ENCODE peak calls at places on chromosomes 7 and 10, in four cellular contexts. U, S, Z and A are unnamed samples.
A peak's percentile ranks its signal among the peaks of the same experiment; 100 is the strongest.

GRCh38 chr10:78780551-78780961 is 288.2 kb upstream of the ZMIZ1 start:
- DNase-seq in U (no peak), S (no peak), Z (no peak), A (no peak)

GRCh38 chr10:118725784-118726507 is 28.8 kb downstream of the CACUL1 start:
- DNase-seq in U (no peak), S (no peak), Z (no peak), A (no peak)

GRCh38 chr7:68408873-68409272 is 1189.4 kb upstream of the AUTS2 start:
- DNase-seq in U (no peak), S (no peak), Z (no peak), A (no peak)

GRCh38 chr7:36601596-36601995 is 122.7 kb downstream of the AOAH start:
- DNase-seq in U (no peak), S (no peak), Z (peak; percentile 6), A (no peak)

GRCh38 chr10:73810735-73811465 is 498 bp downstream of the NDST2 start:
- DNase-seq in U (peak; percentile 71), S (no peak), Z (peak; percentile 75), A (peak; percentile 58)

GRCh38 chr10:67780759-67781538 is 57.0 kb downstream of the DNAJC12 start:
- DNase-seq in U (no peak), S (no peak), Z (peak; percentile 32), A (no peak)

GRCh38 chr10:15201589-15202300 is 33.3 kb upstream of the NMT2 start:
- DNase-seq in U (no peak), S (no peak), Z (no peak), A (peak; percentile 33)

GRCh38 chr7:155308330-155309020 is 10.8 kb downstream of the INSIG1 start:
- DNase-seq in U (no peak), S (no peak), Z (no peak), A (no peak)

GRCh38 chr7:4707980-4708411 is 25.9 kb downstream of the FOXK1 start:
- DNase-seq in U (no peak), S (no peak), Z (peak; percentile 74), A (no peak)

GRCh38 chr7:129376076-129376777 is 58.0 kb upstream of the STRIP2 start:
- DNase-seq in U (peak; percentile 74), S (peak; percentile 30), Z (no peak), A (peak; percentile 65)

GRCh38 chr10:28778524-28778923 is 101.2 kb downstream of the BAMBI start:
- DNase-seq in U (peak; percentile 57), S (no peak), Z (no peak), A (peak; percentile 32)

GRCh38 chr7:30285067-30285530 is 702 bp downstream of the ZNRF2 start:
- DNase-seq in U (peak; percentile 29), S (no peak), Z (no peak), A (no peak)

GRCh38 chr7:144174613-144175012 is 8.7 kb upstream of the CTAGE4 start:
- DNase-seq in U (no peak), S (no peak), Z (no peak), A (no peak)

GRCh38 chr10:21195149-21195731 is 298.1 kb upstream of the NEBL start:
- DNase-seq in U (no peak), S (no peak), Z (no peak), A (peak; percentile 24)

GRCh38 chr7:66859794-66860645 is 61.0 kb upstream of the TMEM248 start:
- DNase-seq in U (no peak), S (no peak), Z (no peak), A (no peak)

GRCh38 chr7:106031271-106032029 is 68.4 kb downstream of the CDHR3 start:
- DNase-seq in U (no peak), S (no peak), Z (no peak), A (no peak)

GRCh38 chr10:118689070-118689858 is 65.5 kb downstream of the CACUL1 start:
- DNase-seq in U (no peak), S (no peak), Z (no peak), A (no peak)

GRCh38 chr7:72546586-72546985 is 134.4 kb upstream of the CALN1 start:
- DNase-seq in U (no peak), S (no peak), Z (no peak), A (no peak)

GRCh38 chr7:89223906-89224395 is 428.4 kb upstream of the TEX47 start:
- DNase-seq in U (no peak), S (no peak), Z (no peak), A (no peak)

GRCh38 chr10:119542990-119543813 is 683 bp upstream of the RGS10 start:
- DNase-seq in U (peak; percentile 65), S (peak; percentile 39), Z (no peak), A (peak; percentile 75)

GRCh38 chr7:100407285-100408180 is 21.0 kb downstream of the ZCWPW1 start:
- DNase-seq in U (peak; percentile 80), S (peak; percentile 44), Z (peak; percentile 51), A (peak; percentile 72)

GRCh38 chr10:58102897-58103296 is 164.8 kb downstream of the IPMK start:
- DNase-seq in U (no peak), S (no peak), Z (no peak), A (no peak)

GRCh38 chr7:82234457-82235049 is 209.0 kb downstream of the CACNA2D1 start:
- DNase-seq in U (no peak), S (peak; percentile 16), Z (no peak), A (peak; percentile 52)

GRCh38 chr10:78384021-78384420 is 350.4 kb downstream of the RPS24 start:
- DNase-seq in U (no peak), S (no peak), Z (no peak), A (no peak)

GRCh38 chr7:136640977-136641376 is 227.5 kb upstream of the CHRM2 start:
- DNase-seq in U (no peak), S (no peak), Z (no peak), A (no peak)

GRCh38 chr7:69545175-69545574 is 53.1 kb upstream of the AUTS2 start:
- DNase-seq in U (no peak), S (no peak), Z (no peak), A (no peak)

GRCh38 chr10:35795131-35795819 is 153.2 kb upstream of the FZD8 start:
- DNase-seq in U (no peak), S (no peak), Z (no peak), A (no peak)

GRCh38 chr10:14838582-14839304 is 637 bp downstream of the HSPA14 start:
- DNase-seq in U (peak; percentile 44), S (peak; percentile 18), Z (peak; percentile 74), A (peak; percentile 16)

GRCh38 chr10:132578287-132578951 is 40.8 kb downstream of the INPP5A start:
- DNase-seq in U (no peak), S (no peak), Z (no peak), A (no peak)

DNA sequence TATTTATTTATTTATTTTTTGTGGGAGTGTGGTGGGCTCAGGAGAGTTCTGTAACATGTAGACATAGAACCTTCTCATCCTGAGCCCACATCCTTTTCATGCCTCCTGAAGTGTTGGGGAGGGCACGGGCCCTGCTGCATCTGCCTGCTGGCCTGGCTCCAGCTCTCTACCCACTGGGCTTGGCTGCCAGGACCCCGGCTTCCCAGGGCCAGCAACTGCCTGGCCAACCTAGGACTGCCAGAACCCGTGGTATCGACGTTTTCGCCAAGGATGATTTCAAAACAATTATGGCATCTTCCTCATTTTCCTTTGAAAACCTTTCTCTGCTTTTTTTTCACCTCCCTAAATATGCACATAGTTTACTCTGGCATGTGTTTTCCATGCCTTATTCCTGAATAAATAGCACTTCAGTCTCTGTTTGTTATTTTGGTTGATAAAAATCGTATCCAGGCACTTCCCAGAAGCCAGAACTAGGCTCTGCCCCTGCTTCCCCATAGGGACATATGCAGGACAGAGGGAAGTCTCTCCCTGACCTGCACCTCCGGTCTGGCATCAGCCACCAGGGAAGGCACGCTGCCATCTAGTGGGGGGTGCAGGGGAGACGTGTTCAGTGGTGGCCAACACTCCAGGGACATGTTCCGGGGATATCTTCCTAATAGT is 31.0 kb upstream of the ANTXRL start:
- DNase-seq in U (peak; percentile 80), S (peak; percentile 43), Z (peak; percentile 91), A (peak; percentile 75)
- TF ChIP-seq RNF2 in U (no peak), S (no peak), Z (no peak), A (no peak)

DNA sequence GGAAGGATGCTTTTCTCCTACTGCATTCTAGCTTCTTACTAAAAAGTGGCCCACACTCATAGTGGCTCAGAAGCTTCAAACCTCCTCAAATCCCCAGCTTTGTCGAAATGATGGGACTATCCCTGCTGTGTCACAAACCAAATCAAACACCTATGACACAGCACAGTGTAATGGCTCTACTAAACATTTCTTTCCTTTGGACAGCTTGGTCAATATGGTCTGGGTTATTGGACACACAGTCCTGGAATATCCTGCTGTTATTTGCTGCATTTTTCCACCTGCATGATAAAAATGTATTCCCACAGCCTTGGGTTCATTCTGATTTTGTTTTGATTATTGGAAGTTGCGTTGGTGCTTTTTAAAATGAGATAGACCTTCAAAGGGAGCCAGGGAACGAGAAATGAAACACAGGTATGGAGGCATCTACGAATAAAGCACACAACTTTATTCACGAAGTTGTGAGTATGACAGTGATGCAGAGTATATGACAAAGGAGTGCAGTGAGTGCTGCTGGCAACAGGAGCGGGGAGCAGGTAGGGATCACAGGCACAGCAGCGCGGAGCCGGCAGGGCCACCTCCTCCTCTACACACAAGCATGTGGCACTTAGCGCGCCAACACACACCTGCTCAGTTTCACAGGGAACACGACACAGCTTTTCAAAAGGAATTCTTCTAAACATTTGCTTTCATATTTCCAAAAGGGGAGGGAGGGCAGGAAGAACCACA is 26.5 kb upstream of the AFAP1L2 start:
- DNase-seq in U (no peak), S (no peak), Z (no peak), A (no peak)
- TF ChIP-seq JUN in U (no peak), S (no peak), Z (no peak), A (no peak)

GRCh38 chr10:59807629-59808620 is 54.7 kb upstream of the MRLN start:
- DNase-seq in U (no peak), S (no peak), Z (no peak), A (no peak)

GRCh38 chr10:59804220-59804619 is 51.0 kb upstream of the MRLN start:
- DNase-seq in U (no peak), S (no peak), Z (no peak), A (no peak)

GRCh38 chr10:59801171-59801570 is 47.9 kb upstream of the MRLN start:
- DNase-seq in U (no peak), S (no peak), Z (no peak), A (no peak)

GRCh38 chr10:59803714-59804113 is 50.5 kb upstream of the MRLN start:
- DNase-seq in U (no peak), S (no peak), Z (no peak), A (no peak)

DNA sequence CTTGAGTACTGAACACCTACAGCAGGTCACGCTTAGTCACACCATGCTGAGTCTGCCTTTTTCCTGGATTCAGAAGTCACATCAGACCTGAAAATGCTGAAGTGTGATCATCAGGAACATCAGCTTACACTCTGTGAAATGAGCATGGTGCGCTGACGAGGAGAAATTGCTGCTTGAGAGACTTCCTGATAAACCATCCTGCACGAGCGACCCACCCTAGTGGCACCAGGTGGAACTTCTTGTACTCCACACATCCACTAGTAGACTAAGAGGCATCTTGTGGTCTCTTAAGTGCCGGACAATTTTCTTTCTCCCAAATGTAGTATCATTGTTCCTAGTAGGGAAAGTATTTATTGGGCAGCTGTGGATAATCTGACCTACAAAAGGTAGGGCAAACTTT is 51.8 kb upstream of the MRLN start:
- DNase-seq in U (peak; percentile 21), S (peak; percentile 13), Z (peak; percentile 61), A (peak; percentile 11)
- TF ChIP-seq KDM1A in U (no peak), S (no peak), Z (no peak), A (no peak)

DNA sequence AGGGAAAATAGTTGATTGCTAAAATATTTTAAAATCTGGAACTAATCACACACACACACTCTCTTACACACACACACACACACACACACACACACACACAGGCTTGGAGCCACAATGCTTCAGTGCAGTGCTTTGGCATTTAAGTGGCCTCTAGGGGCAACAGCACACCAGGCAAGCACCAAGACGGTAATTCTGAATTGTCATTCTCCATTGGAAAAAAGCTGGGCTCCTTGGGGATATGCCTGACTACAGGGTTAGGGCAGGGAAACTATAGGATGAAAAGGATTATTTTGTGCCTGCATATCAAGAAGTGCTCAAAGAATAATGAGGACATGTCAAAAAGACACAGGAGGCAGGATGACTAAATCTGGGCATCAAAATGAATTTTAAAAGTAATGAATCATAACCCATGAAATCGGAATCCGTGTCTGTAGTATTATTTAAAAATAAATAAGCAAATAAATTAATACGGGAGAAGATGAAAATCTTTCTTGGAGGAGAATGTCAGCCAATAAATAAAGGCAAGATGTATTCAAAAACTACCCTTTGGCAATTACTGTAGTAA is 30.4 kb upstream of the DDC start:
- DNase-seq in U (no peak), S (peak; percentile 35), Z (no peak), A (no peak)
- TF ChIP-seq RNF2 in U (no peak), S (no peak), Z (no peak), A (no peak)